ENCODE peak calls at places on chromosomes 6 and 20, in nine cellular contexts. One of them, this sample, is unnamed.

GRCh38 chr6:18151801-18152200 is 3.1 kb downstream of the TPMT start:
- DNase-seq in hepatocyte: no peak
- DNase-seq in CD8-positive, alpha-beta T cell: no peak
- DNase-seq in aorta: no peak
- DNase-seq in lower lobe of right lung: no peak
- DNase-seq in thoracic aorta: no peak
- DNase-seq in CD8-positive, alpha-beta memory T cell: no peak
- DNase-seq in IMR-90: no peak
- DNase-seq in mesendoderm: no peak
- DNase-seq in this sample: no peak

GRCh38 chr20:59006167-59006863 is 739 bp downstream of the CTSZ start:
- DNase-seq in mesendoderm: no peak
- DNase-seq in CD8-positive, alpha-beta T cell: no peak
- DNase-seq in CD8-positive, alpha-beta memory T cell: no peak
- DNase-seq in lower lobe of right lung: peak; percentile 66
- DNase-seq in aorta: peak; percentile 72
- DNase-seq in thoracic aorta: no peak
- DNase-seq in IMR-90: no peak
- DNase-seq in hepatocyte: no peak
- DNase-seq in this sample: no peak

GRCh38 chr6:34547921-34548644 is 8.0 kb downstream of the SPDEF start:
- DNase-seq in mesendoderm: no peak
- DNase-seq in CD8-positive, alpha-beta memory T cell: no peak
- DNase-seq in IMR-90: no peak
- DNase-seq in lower lobe of right lung: no peak
- DNase-seq in CD8-positive, alpha-beta T cell: no peak
- DNase-seq in hepatocyte: no peak
- DNase-seq in aorta: no peak
- DNase-seq in thoracic aorta: no peak
- DNase-seq in this sample: no peak

GRCh38 chr20:31842471-31843157 is 2.8 kb downstream of the FOXS1 start:
- DNase-seq in CD8-positive, alpha-beta T cell: no peak
- DNase-seq in thoracic aorta: no peak
- DNase-seq in aorta: peak; percentile 88
- DNase-seq in mesendoderm: no peak
- DNase-seq in hepatocyte: no peak
- DNase-seq in IMR-90: peak; percentile 59
- DNase-seq in lower lobe of right lung: no peak
- DNase-seq in CD8-positive, alpha-beta memory T cell: no peak
- DNase-seq in this sample: no peak

GRCh38 chr6:158758464-158758863 is 60.7 kb downstream of the EZR start:
- DNase-seq in aorta: no peak
- DNase-seq in mesendoderm: peak; percentile 73
- DNase-seq in hepatocyte: peak; percentile 68
- DNase-seq in thoracic aorta: no peak
- DNase-seq in CD8-positive, alpha-beta T cell: no peak
- DNase-seq in IMR-90: peak; percentile 45
- DNase-seq in lower lobe of right lung: no peak
- DNase-seq in CD8-positive, alpha-beta memory T cell: no peak
- DNase-seq in this sample: no peak

GRCh38 chr6:144659202-144659731 is 374.1 kb downstream of the UTRN start:
- DNase-seq in aorta: no peak
- DNase-seq in hepatocyte: peak; percentile 51
- DNase-seq in mesendoderm: peak; percentile 84
- DNase-seq in IMR-90: peak; percentile 51
- DNase-seq in CD8-positive, alpha-beta T cell: no peak
- DNase-seq in thoracic aorta: no peak
- DNase-seq in CD8-positive, alpha-beta memory T cell: no peak
- DNase-seq in lower lobe of right lung: no peak
- DNase-seq in this sample: no peak

GRCh38 chr6:67629268-67629667 is 1005.8 kb upstream of the ADGRB3 start:
- DNase-seq in thoracic aorta: no peak
- DNase-seq in aorta: no peak
- DNase-seq in hepatocyte: no peak
- DNase-seq in lower lobe of right lung: no peak
- DNase-seq in CD8-positive, alpha-beta T cell: no peak
- DNase-seq in CD8-positive, alpha-beta memory T cell: no peak
- DNase-seq in mesendoderm: peak; percentile 62
- DNase-seq in IMR-90: peak; percentile 1
- DNase-seq in this sample: no peak

GRCh38 chr6:143135797-143136561 is 75.3 kb downstream of the AIG1 start:
- DNase-seq in aorta: no peak
- DNase-seq in CD8-positive, alpha-beta T cell: no peak
- DNase-seq in lower lobe of right lung: no peak
- DNase-seq in thoracic aorta: no peak
- DNase-seq in hepatocyte: no peak
- DNase-seq in mesendoderm: no peak
- DNase-seq in IMR-90: no peak
- DNase-seq in CD8-positive, alpha-beta memory T cell: no peak
- DNase-seq in this sample: no peak

GRCh38 chr20:33812673-33813462 is 1.7 kb downstream of the CHMP4B start:
- DNase-seq in aorta: no peak
- DNase-seq in CD8-positive, alpha-beta memory T cell: no peak
- DNase-seq in thoracic aorta: no peak
- DNase-seq in IMR-90: no peak
- DNase-seq in CD8-positive, alpha-beta T cell: no peak
- DNase-seq in hepatocyte: peak; percentile 83
- DNase-seq in lower lobe of right lung: no peak
- DNase-seq in mesendoderm: no peak
- DNase-seq in this sample: no peak

GRCh38 chr6:25089442-25089841 is 153.7 kb upstream of the RIPOR2 start:
- DNase-seq in mesendoderm: no peak
- DNase-seq in thoracic aorta: no peak
- DNase-seq in CD8-positive, alpha-beta T cell: no peak
- DNase-seq in CD8-positive, alpha-beta memory T cell: no peak
- DNase-seq in lower lobe of right lung: no peak
- DNase-seq in hepatocyte: no peak
- DNase-seq in IMR-90: peak; percentile 11
- DNase-seq in aorta: no peak
- DNase-seq in this sample: no peak

GRCh38 chr20:13396036-13396435 is 175.0 kb downstream of the ISM1 start:
- DNase-seq in hepatocyte: no peak
- DNase-seq in mesendoderm: no peak
- DNase-seq in thoracic aorta: no peak
- DNase-seq in CD8-positive, alpha-beta memory T cell: no peak
- DNase-seq in CD8-positive, alpha-beta T cell: no peak
- DNase-seq in aorta: no peak
- DNase-seq in IMR-90: peak; percentile 56
- DNase-seq in lower lobe of right lung: no peak
- DNase-seq in this sample: no peak

GRCh38 chr6:140160494-140160893 is 786.0 kb upstream of the CITED2 start:
- DNase-seq in IMR-90: no peak
- DNase-seq in mesendoderm: no peak
- DNase-seq in aorta: no peak
- DNase-seq in hepatocyte: no peak
- DNase-seq in thoracic aorta: no peak
- DNase-seq in CD8-positive, alpha-beta memory T cell: no peak
- DNase-seq in CD8-positive, alpha-beta T cell: no peak
- DNase-seq in lower lobe of right lung: no peak
- DNase-seq in this sample: no peak

GRCh38 chr6:156804402-156804801 is 27.2 kb downstream of the ARID1B start:
- DNase-seq in lower lobe of right lung: no peak
- DNase-seq in aorta: no peak
- DNase-seq in IMR-90: no peak
- DNase-seq in mesendoderm: no peak
- DNase-seq in CD8-positive, alpha-beta T cell: no peak
- DNase-seq in thoracic aorta: no peak
- DNase-seq in hepatocyte: no peak
- DNase-seq in CD8-positive, alpha-beta memory T cell: no peak
- DNase-seq in this sample: no peak

GRCh38 chr20:36305602-36306556 is at the start of gene DLGAP4:
- DNase-seq in mesendoderm: no peak
- DNase-seq in IMR-90: no peak
- DNase-seq in CD8-positive, alpha-beta memory T cell: no peak
- DNase-seq in thoracic aorta: no peak
- DNase-seq in CD8-positive, alpha-beta T cell: no peak
- DNase-seq in hepatocyte: no peak
- DNase-seq in lower lobe of right lung: no peak
- DNase-seq in aorta: no peak
- DNase-seq in this sample: no peak

GRCh38 chr6:168116975-168117899 is 38.2 kb upstream of the FRMD1 start:
- DNase-seq in thoracic aorta: no peak
- DNase-seq in lower lobe of right lung: no peak
- DNase-seq in CD8-positive, alpha-beta T cell: no peak
- DNase-seq in aorta: no peak
- DNase-seq in hepatocyte: peak; percentile 76
- DNase-seq in IMR-90: no peak
- DNase-seq in mesendoderm: no peak
- DNase-seq in CD8-positive, alpha-beta memory T cell: no peak
- DNase-seq in this sample: no peak

GRCh38 chr6:16991981-16992629 is 109.7 kb upstream of the STMND1 start:
- DNase-seq in IMR-90: no peak
- DNase-seq in mesendoderm: no peak
- DNase-seq in CD8-positive, alpha-beta memory T cell: no peak
- DNase-seq in hepatocyte: no peak
- DNase-seq in CD8-positive, alpha-beta T cell: no peak
- DNase-seq in thoracic aorta: no peak
- DNase-seq in lower lobe of right lung: no peak
- DNase-seq in aorta: no peak
- DNase-seq in this sample: no peak

GRCh38 chr20:11585752-11586352 is 331.8 kb upstream of the BTBD3 start:
- DNase-seq in mesendoderm: peak; percentile 31
- DNase-seq in hepatocyte: peak; percentile 54
- DNase-seq in thoracic aorta: no peak
- DNase-seq in CD8-positive, alpha-beta T cell: no peak
- DNase-seq in IMR-90: peak; percentile 22
- DNase-seq in aorta: no peak
- DNase-seq in CD8-positive, alpha-beta memory T cell: no peak
- DNase-seq in lower lobe of right lung: no peak
- DNase-seq in this sample: no peak

GRCh38 chr6:134537146-134537555 is 219.2 kb upstream of the SGK1 start:
- DNase-seq in IMR-90: peak; percentile 97
- DNase-seq in lower lobe of right lung: no peak
- DNase-seq in aorta: no peak
- DNase-seq in CD8-positive, alpha-beta memory T cell: no peak
- DNase-seq in CD8-positive, alpha-beta T cell: no peak
- DNase-seq in hepatocyte: no peak
- DNase-seq in mesendoderm: peak; percentile 71
- DNase-seq in thoracic aorta: no peak
- DNase-seq in this sample: peak; percentile 70

GRCh38 chr6:40380271-40380670 is 206.9 kb downstream of the LRFN2 start:
- DNase-seq in CD8-positive, alpha-beta memory T cell: no peak
- DNase-seq in hepatocyte: no peak
- DNase-seq in thoracic aorta: no peak
- DNase-seq in lower lobe of right lung: no peak
- DNase-seq in CD8-positive, alpha-beta T cell: no peak
- DNase-seq in aorta: no peak
- DNase-seq in mesendoderm: no peak
- DNase-seq in IMR-90: no peak
- DNase-seq in this sample: no peak
- H3K27ac ChIP-seq in CD8-positive, alpha-beta memory T cell: no peak overlapping the region
- H3K27ac ChIP-seq in hepatocyte: no peak overlapping the region
- H3K27ac ChIP-seq in thoracic aorta: no peak overlapping the region
- H3K27ac ChIP-seq in lower lobe of right lung: no peak overlapping the region
- H3K27ac ChIP-seq in CD8-positive, alpha-beta T cell: no peak overlapping the region
- H3K27ac ChIP-seq in aorta: no peak overlapping the region
- H3K27ac ChIP-seq in mesendoderm: no peak overlapping the region
- H3K27ac ChIP-seq in IMR-90: no peak overlapping the region
- H3K27ac ChIP-seq in this sample: no peak overlapping the region

GRCh38 chr6:105989178-105989577 is 97.0 kb upstream of the PRDM1 start:
- DNase-seq in CD8-positive, alpha-beta memory T cell: no peak
- DNase-seq in CD8-positive, alpha-beta T cell: no peak
- DNase-seq in thoracic aorta: no peak
- DNase-seq in mesendoderm: no peak
- DNase-seq in IMR-90: no peak
- DNase-seq in hepatocyte: no peak
- DNase-seq in aorta: no peak
- DNase-seq in lower lobe of right lung: no peak
- DNase-seq in this sample: no peak

GRCh38 chr6:105986998-105987397 is 99.1 kb upstream of the PRDM1 start:
- DNase-seq in mesendoderm: no peak
- DNase-seq in lower lobe of right lung: no peak
- DNase-seq in CD8-positive, alpha-beta memory T cell: no peak
- DNase-seq in hepatocyte: no peak
- DNase-seq in aorta: no peak
- DNase-seq in IMR-90: no peak
- DNase-seq in CD8-positive, alpha-beta T cell: no peak
- DNase-seq in thoracic aorta: no peak
- DNase-seq in this sample: no peak

GRCh38 chr6:105990151-105990550 is 96.0 kb upstream of the PRDM1 start:
- DNase-seq in mesendoderm: peak; percentile 47
- DNase-seq in lower lobe of right lung: no peak
- DNase-seq in aorta: no peak
- DNase-seq in CD8-positive, alpha-beta T cell: no peak
- DNase-seq in thoracic aorta: no peak
- DNase-seq in CD8-positive, alpha-beta memory T cell: no peak
- DNase-seq in hepatocyte: no peak
- DNase-seq in IMR-90: no peak
- DNase-seq in this sample: no peak

GRCh38 chr6:105985816-105986632 is 100.1 kb upstream of the PRDM1 start:
- DNase-seq in mesendoderm: peak; percentile 55
- DNase-seq in thoracic aorta: no peak
- DNase-seq in hepatocyte: peak; percentile 25
- DNase-seq in lower lobe of right lung: peak; percentile 60
- DNase-seq in CD8-positive, alpha-beta T cell: no peak
- DNase-seq in IMR-90: no peak
- DNase-seq in CD8-positive, alpha-beta memory T cell: no peak
- DNase-seq in aorta: peak; percentile 50
- DNase-seq in this sample: no peak

DNA sequence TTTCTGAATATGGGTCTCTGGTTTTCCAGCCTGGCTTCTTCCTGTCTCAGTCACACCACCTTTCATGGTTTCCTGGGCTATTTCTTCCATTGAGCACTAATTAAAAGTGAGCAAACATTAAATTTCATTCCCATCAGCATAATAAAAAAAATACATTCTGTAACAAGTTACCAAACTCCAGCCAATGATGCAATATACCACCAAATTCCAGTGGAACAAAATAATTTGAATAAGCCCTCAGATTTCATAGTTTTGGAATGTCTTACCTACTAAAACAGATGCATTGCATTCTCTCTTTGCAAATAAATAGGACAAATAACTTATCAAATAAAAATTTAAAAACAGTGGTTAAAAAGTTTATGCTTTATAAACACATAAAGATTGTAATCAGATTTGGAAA is 97.8 kb upstream of the PRDM1 start:
- DNase-seq in lower lobe of right lung: no peak
- DNase-seq in CD8-positive, alpha-beta memory T cell: no peak
- DNase-seq in hepatocyte: no peak
- DNase-seq in thoracic aorta: no peak
- DNase-seq in IMR-90: peak; percentile 29
- DNase-seq in mesendoderm: no peak
- DNase-seq in CD8-positive, alpha-beta T cell: no peak
- DNase-seq in aorta: no peak
- DNase-seq in this sample: no peak
- H3K27me3 ChIP-seq in lower lobe of right lung: peaks cover 64% of the 10 kb centered on the region
- H3K27me3 ChIP-seq in CD8-positive, alpha-beta memory T cell: peaks cover under 1% of the 10 kb centered on the region
- H3K27me3 ChIP-seq in hepatocyte: peaks cover 47% of the 10 kb centered on the region
- H3K27me3 ChIP-seq in thoracic aorta: peaks cover 4% of the 10 kb centered on the region
- H3K27me3 ChIP-seq in IMR-90: no peaks in the 10 kb centered on the region
- H3K27me3 ChIP-seq in mesendoderm: peaks cover 14% of the 10 kb centered on the region
- H3K27me3 ChIP-seq in CD8-positive, alpha-beta T cell: peaks cover 15% of the 10 kb centered on the region
- H3K27me3 ChIP-seq in aorta: no peaks in the 10 kb centered on the region
- H3K27me3 ChIP-seq in this sample: no peaks in the 10 kb centered on the region

GRCh38 chr6:2952557-2953095 is 18.7 kb downstream of the SERPINB6 start:
- DNase-seq in mesendoderm: peak; percentile 98
- DNase-seq in CD8-positive, alpha-beta T cell: peak; percentile 53
- DNase-seq in CD8-positive, alpha-beta memory T cell: no peak
- DNase-seq in lower lobe of right lung: peak; percentile 86
- DNase-seq in aorta: peak; percentile 80
- DNase-seq in IMR-90: peak; percentile 91
- DNase-seq in thoracic aorta: peak; percentile 33
- DNase-seq in hepatocyte: peak; percentile 85
- DNase-seq in this sample: peak; percentile 75
- H3K4me3 ChIP-seq in mesendoderm: no peak overlapping the region
- H3K4me3 ChIP-seq in CD8-positive, alpha-beta T cell: no peak overlapping the region
- H3K4me3 ChIP-seq in CD8-positive, alpha-beta memory T cell: no peak overlapping the region
- H3K4me3 ChIP-seq in lower lobe of right lung: peak overlapping the region; percentile 22
- H3K4me3 ChIP-seq in aorta: no peak overlapping the region
- H3K4me3 ChIP-seq in IMR-90: no peak overlapping the region
- H3K4me3 ChIP-seq in thoracic aorta: peak overlapping the region; percentile 47
- H3K4me3 ChIP-seq in hepatocyte: no peak overlapping the region
- H3K4me3 ChIP-seq in this sample: peak overlapping the region; percentile 11

GRCh38 chr6:2766767-2767314 is 1.6 kb downstream of the WRNIP1 start:
- DNase-seq in aorta: no peak
- DNase-seq in CD8-positive, alpha-beta T cell: no peak
- DNase-seq in CD8-positive, alpha-beta memory T cell: no peak
- DNase-seq in thoracic aorta: no peak
- DNase-seq in lower lobe of right lung: no peak
- DNase-seq in mesendoderm: no peak
- DNase-seq in IMR-90: peak; percentile 28
- DNase-seq in hepatocyte: no peak
- DNase-seq in this sample: no peak
- H3K27ac ChIP-seq in aorta: no peak overlapping the region
- H3K27ac ChIP-seq in CD8-positive, alpha-beta T cell: peak overlapping the region; percentile 72
- H3K27ac ChIP-seq in CD8-positive, alpha-beta memory T cell: peak overlapping the region; percentile 81
- H3K27ac ChIP-seq in thoracic aorta: peak overlapping the region; percentile 97
- H3K27ac ChIP-seq in lower lobe of right lung: peak overlapping the region; percentile 96
- H3K27ac ChIP-seq in mesendoderm: no peak overlapping the region
- H3K27ac ChIP-seq in IMR-90: peak overlapping the region; percentile 81
- H3K27ac ChIP-seq in hepatocyte: peak overlapping the region; percentile 92
- H3K27ac ChIP-seq in this sample: no peak overlapping the region

This sample was measured in AG04450.